ENCODE peak calls at places on chromosomes 5 and 9, in ten cellular contexts. L is uterus; P is neural progenitor cell; F is thyroid gland; N is right cardiac atrium; Y is fibroblast of lung; V is ovary; A is adrenal gland; U is Peyer's patch; Q is CD8-positive, alpha-beta T cell. R is an unnamed sample. For H3K4me1, the result is how much of the 10 kb centered on the place peaks cover.

GRCh38 chr9:35903049-35903448 is 3.0 kb upstream of the HRCT1 start:
- DNase-seq in L (no peak), P (peak), F (peak), N (no peak), Y (peak), V (no peak), A (no peak), U (peak), Q (peak), R (peak)

GRCh38 chr5:175052351-175052750 is 328.0 kb downstream of the MSX2 start:
- DNase-seq in L (no peak), P (no peak), F (no peak), N (no peak), Y (no peak), V (no peak), A (no peak), U (no peak), Q (no peak), R (no peak)

GRCh38 chr9:134168731-134169130 is 4.4 kb upstream of the RNU6ATAC start:
- DNase-seq in L (no peak), P (no peak), F (no peak), N (no peak), Y (no peak), V (no peak), A (no peak), U (no peak), Q (no peak), R (no peak)

GRCh38 chr5:17365756-17366155 is 132.3 kb upstream of the TAF11L2 start:
- DNase-seq in L (no peak), P (no peak), F (no peak), N (no peak), Y (peak), V (no peak), A (no peak), U (no peak), Q (no peak), R (no peak)

GRCh38 chr5:150486402-150487198 is 21.3 kb upstream of the NDST1 start:
- DNase-seq in L (peak), P (peak), F (peak), N (peak), Y (peak), V (peak), A (peak), U (peak), Q (peak), R (peak)

GRCh38 chr5:35194636-35195471 is 35.4 kb downstream of the PRLR start:
- DNase-seq in L (no peak), P (no peak), F (no peak), N (no peak), Y (no peak), V (no peak), A (no peak), U (peak), Q (no peak), R (no peak)

GRCh38 chr5:16888694-16889124 is 47.4 kb downstream of the MYO10 start:
- DNase-seq in L (no peak), P (no peak), F (no peak), N (no peak), Y (peak), V (no peak), A (no peak), U (no peak), Q (no peak), R (no peak)

GRCh38 chr5:78597858-78598415 is 50.6 kb downstream of the LHFPL2 start:
- DNase-seq in L (no peak), P (no peak), F (no peak), N (no peak), Y (peak), V (no peak), A (no peak), U (no peak), Q (no peak), R (no peak)

GRCh38 chr9:131747352-131747751 is 7.5 kb upstream of the RAPGEF1 start:
- DNase-seq in L (no peak), P (peak), F (no peak), N (peak), Y (peak), V (no peak), A (peak), U (peak), Q (peak), R (no peak)

GRCh38 chr9:96241391-96241809 is 60.6 kb downstream of the HSD17B3 start:
- DNase-seq in L (no peak), P (no peak), F (no peak), N (no peak), Y (peak), V (no peak), A (no peak), U (no peak), Q (no peak), R (no peak)

GRCh38 chr5:59795141-59795540 is 98.4 kb downstream of the PDE4D start:
- DNase-seq in L (no peak), P (no peak), F (no peak), N (no peak), Y (no peak), V (no peak), A (no peak), U (no peak), Q (no peak), R (no peak)

GRCh38 chr5:76473676-76474075 is 70.6 kb downstream of the IQGAP2 start:
- DNase-seq in L (no peak), P (no peak), F (no peak), N (no peak), Y (no peak), V (no peak), A (no peak), U (peak), Q (peak), R (peak)

GRCh38 chr5:72121052-72121451 is 13.8 kb downstream of the MAP1B start:
- DNase-seq in L (no peak), P (no peak), F (no peak), N (no peak), Y (no peak), V (no peak), A (no peak), U (no peak), Q (no peak), R (no peak)

GRCh38 chr5:181241393-181241975 is 2.2 kb downstream of the RACK1 start:
- DNase-seq in L (no peak), P (no peak), F (no peak), N (no peak), Y (peak), V (no peak), A (no peak), U (no peak), Q (peak), R (no peak)

GRCh38 chr5:139642213-139642612 is 5.9 kb upstream of the CXXC5 start:
- DNase-seq in L (no peak), P (no peak), F (no peak), N (peak), Y (no peak), V (no peak), A (no peak), U (peak), Q (no peak), R (no peak)

GRCh38 chr5:171340042-171340441 is 31.0 kb downstream of the TLX3 start:
- DNase-seq in L (no peak), P (no peak), F (no peak), N (no peak), Y (no peak), V (no peak), A (no peak), U (no peak), Q (no peak), R (no peak)

GRCh38 chr9:134403682-134404301 is 77.5 kb downstream of the RXRA start:
- DNase-seq in L (peak), P (no peak), F (peak), N (peak), Y (peak), V (peak), A (peak), U (peak), Q (peak), R (no peak)

GRCh38 chr9:98254236-98255063 is 999 bp downstream of the TBC1D2 start:
- DNase-seq in L (no peak), P (no peak), F (no peak), N (no peak), Y (no peak), V (no peak), A (no peak), U (no peak), Q (no peak), R (no peak)

GRCh38 chr5:108728566-108729305 is 19.0 kb upstream of the FER start:
- DNase-seq in L (no peak), P (no peak), F (no peak), N (no peak), Y (no peak), V (no peak), A (no peak), U (no peak), Q (peak), R (no peak)

GRCh38 chr5:169905017-169905416 is 75.3 kb downstream of the INSYN2B start:
- DNase-seq in L (no peak), P (peak), F (no peak), N (no peak), Y (no peak), V (no peak), A (no peak), U (no peak), Q (no peak), R (no peak)

GRCh38 chr5:151675225-151675955 is 11.3 kb downstream of the SPARC start:
- DNase-seq in L (no peak), P (no peak), F (no peak), N (no peak), Y (peak), V (no peak), A (no peak), U (no peak), Q (no peak), R (no peak)

GRCh38 chr5:93189707-93190120 is 391.3 kb downstream of the NR2F1-AS1 start:
- DNase-seq in L (no peak), P (no peak), F (no peak), N (no peak), Y (peak), V (no peak), A (no peak), U (no peak), Q (no peak), R (no peak)

GRCh38 chr5:172769598-172770373 is 1.2 kb downstream of the DUSP1 start:
- DNase-seq in L (peak), P (peak), F (peak), N (peak), Y (peak), V (peak), A (peak), U (peak), Q (no peak), R (peak)

GRCh38 chr5:43401827-43402226 is 10.4 kb downstream of the CCL28 start:
- DNase-seq in L (no peak), P (peak), F (no peak), N (no peak), Y (no peak), V (no peak), A (no peak), U (peak), Q (no peak), R (no peak)

DNA sequence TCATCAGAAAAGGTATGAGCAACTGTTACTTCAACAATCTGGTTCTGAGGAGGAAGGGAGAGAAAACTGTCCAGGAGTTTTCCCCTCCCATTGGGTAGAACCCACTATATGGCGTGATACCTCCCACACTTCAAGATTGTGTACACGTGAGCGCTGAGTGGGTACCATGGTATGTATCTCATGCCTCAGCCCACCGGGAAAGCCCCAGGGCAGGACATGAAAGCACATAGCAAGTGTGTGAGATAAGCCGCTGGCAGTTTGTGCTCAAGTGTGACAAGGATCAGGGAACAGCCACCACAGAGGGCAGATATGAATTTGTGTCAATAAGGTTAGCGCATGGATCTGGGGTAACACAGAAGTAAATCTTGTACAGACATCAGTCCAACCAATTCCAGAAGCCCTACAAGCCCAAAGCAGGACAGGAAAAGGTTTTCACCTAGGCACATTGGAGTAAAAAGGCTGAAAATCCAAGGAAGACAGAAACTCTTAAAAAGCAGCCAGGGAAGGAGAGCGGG is 42.6 kb upstream of the NAA35 start:
- DNase-seq in L (no peak), P (no peak), F (no peak), N (no peak), Y (no peak), V (no peak), A (no peak), U (no peak), Q (no peak), R (no peak)
- H3K4me3 ChIP-seq in L (no peak), P (no peak), F (no peak), N (no peak), Y (no peak), V (no peak), A (no peak), U (no peak), Q (no peak), R (no peak)

DNA sequence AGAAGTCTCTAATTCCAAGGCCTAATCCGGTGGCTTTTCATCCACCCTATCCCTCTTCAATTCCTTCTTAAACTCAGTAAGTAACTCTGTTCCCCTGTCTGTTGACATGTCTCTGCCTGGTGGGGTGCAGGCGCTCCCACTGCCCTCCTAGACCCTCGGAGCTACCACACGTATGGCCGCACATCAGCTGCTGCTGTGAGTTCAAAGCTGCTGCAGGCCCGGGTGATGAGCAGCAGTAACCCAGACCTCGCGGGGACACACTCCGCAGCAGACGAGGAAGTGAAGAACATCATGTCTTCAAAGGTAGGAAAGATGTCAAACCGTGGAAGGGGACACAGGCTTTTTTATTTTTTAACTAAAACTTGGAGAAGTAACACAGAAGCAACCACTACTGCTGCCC is 167.7 kb downstream of the DOCK8 start:
- DNase-seq in L (no peak), P (no peak), F (no peak), N (no peak), Y (no peak), V (no peak), A (no peak), U (no peak), Q (no peak), R (no peak)
- H3K27ac ChIP-seq in L (no peak), P (no peak), F (no peak), N (no peak), Y (no peak), V (no peak), A (no peak), U (no peak), Q (no peak), R (no peak)

GRCh38 chr5:96926275-96926674 is 9.6 kb upstream of the LNPEP start:
- DNase-seq in L (no peak), P (no peak), F (no peak), N (no peak), Y (no peak), V (no peak), A (no peak), U (no peak), Q (no peak), R (no peak)

GRCh38 chr5:96919754-96920197 is 16.1 kb upstream of the LNPEP start:
- DNase-seq in L (no peak), P (no peak), F (no peak), N (no peak), Y (no peak), V (no peak), A (no peak), U (no peak), Q (no peak), R (no peak)

GRCh38 chr5:96924016-96924443 is 11.8 kb upstream of the LNPEP start:
- DNase-seq in L (no peak), P (no peak), F (no peak), N (no peak), Y (no peak), V (no peak), A (no peak), U (no peak), Q (peak), R (no peak)

GRCh38 chr5:96920956-96921355 is 14.9 kb upstream of the LNPEP start:
- DNase-seq in L (no peak), P (no peak), F (no peak), N (no peak), Y (no peak), V (no peak), A (no peak), U (no peak), Q (no peak), R (no peak)

DNA sequence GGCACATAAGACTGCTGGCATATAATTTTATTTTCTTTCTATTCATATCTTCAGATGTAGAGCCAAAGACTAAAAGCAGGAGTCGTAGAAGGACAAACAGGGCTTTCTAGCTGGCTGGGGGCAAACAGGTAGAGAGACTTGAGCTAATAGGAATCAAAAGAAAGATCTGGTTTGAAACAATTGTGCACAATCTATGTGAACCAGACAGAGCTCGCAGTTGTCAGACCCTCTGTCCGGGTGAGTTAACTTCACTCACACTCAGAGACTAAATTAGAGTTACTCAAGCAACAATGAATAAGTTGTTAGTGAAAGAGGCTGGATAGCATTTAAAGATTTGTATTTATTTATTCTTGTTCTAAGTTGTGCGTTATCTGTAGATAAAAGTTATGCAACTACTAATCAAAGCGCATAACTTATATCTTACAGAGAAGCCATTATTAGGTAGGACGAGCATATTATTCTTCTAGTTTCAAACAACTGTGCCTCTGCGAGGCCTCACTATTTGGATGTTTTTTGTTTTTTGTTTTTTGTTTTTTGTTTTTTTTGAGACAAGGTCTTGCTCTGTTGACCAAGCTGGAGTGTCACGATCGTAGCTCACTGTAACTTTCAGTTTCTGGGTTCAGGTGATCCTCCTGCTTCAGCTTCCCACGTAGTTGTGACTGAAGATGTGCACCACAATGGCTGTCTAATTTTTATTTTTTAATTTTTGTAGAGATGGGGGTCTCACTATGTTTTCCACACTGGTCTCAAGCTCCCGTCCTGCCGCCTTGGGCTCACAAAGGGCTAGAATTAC is 13.2 kb upstream of the LNPEP start:
- DNase-seq in L (no peak), P (no peak), F (no peak), N (no peak), Y (no peak), V (no peak), A (no peak), U (no peak), Q (no peak), R (no peak)
- H3K4me1 ChIP-seq in L (under half), P (under half), F (under half), N (under half), Y (under half), V (under half), A (under half), U (under half), Q (under half), R (under half)

GRCh38 chr5:54803381-54804025 is 181.9 kb downstream of the ESM1 start:
- DNase-seq in L (no peak), P (peak), F (no peak), N (no peak), Y (peak), V (no peak), A (no peak), U (no peak), Q (no peak), R (no peak)
- H3K4me3 ChIP-seq in L (no peak), P (no peak), F (no peak), N (no peak), Y (no peak), V (no peak), A (no peak), U (no peak), Q (no peak), R (no peak)

GRCh38 chr5:141840826-141841360 is 37.3 kb downstream of the PCDH1 start:
- DNase-seq in L (no peak), P (no peak), F (no peak), N (no peak), Y (no peak), V (no peak), A (no peak), U (no peak), Q (no peak), R (no peak)
- H3K27ac ChIP-seq in L (peak), P (no peak), F (peak), N (no peak), Y (no peak), V (no peak), A (no peak), U (peak), Q (no peak), R (no peak)

GRCh38 chr5:120552638-120553037 is 88.5 kb downstream of the PRR16 start:
- DNase-seq in L (no peak), P (no peak), F (no peak), N (no peak), Y (peak), V (no peak), A (no peak), U (no peak), Q (no peak), R (no peak)

GRCh38 chr5:120550358-120550757 is 86.3 kb downstream of the PRR16 start:
- DNase-seq in L (no peak), P (no peak), F (no peak), N (no peak), Y (peak), V (no peak), A (no peak), U (no peak), Q (no peak), R (no peak)

GRCh38 chr5:120555345-120555744 is 91.2 kb downstream of the PRR16 start:
- DNase-seq in L (no peak), P (no peak), F (no peak), N (no peak), Y (no peak), V (no peak), A (no peak), U (no peak), Q (no peak), R (no peak)
- H3K4me1 ChIP-seq in L (under half), P (under half), F (under half), N (under half), Y (under half), V (under half), A (under half), U (under half), Q (under half), R (under half)

R was measured in naive thymus-derived CD4-positive, alpha-beta T cell.